ENCODE peak calls at places on chromosomes 13 and 19, in four cellular contexts. V, J, K and N are unnamed samples.

GRCh38 chr13:93847162-93847561 is 620.6 kb downstream of the GPC6 start:
- DNase-seq in J (no peak), K (peak), V (peak), N (no peak)

GRCh38 chr13:31955745-31956144 is 75.8 kb upstream of the FRY start:
- DNase-seq in J (no peak), K (no peak), V (no peak), N (no peak)

GRCh38 chr19:32387701-32388392 is 17.7 kb upstream of the DPY19L3 start:
- DNase-seq in V (no peak), K (peak), J (no peak), N (no peak)

GRCh38 chr19:18017275-18018083 is 9.5 kb downstream of the ARRDC2 start:
- DNase-seq in J (no peak), K (no peak), V (no peak), N (no peak)

GRCh38 chr19:32866564-32867265 is 2.9 kb downstream of the SLC7A9 start:
- DNase-seq in J (no peak), K (no peak), V (no peak), N (no peak)

GRCh38 chr19:2982983-2983350 is 5.6 kb downstream of the TLE6 start:
- DNase-seq in K (peak), J (no peak), V (no peak), N (no peak)

GRCh38 chr19:12647490-12648071 is 19.0 kb downstream of the MAN2B1 start:
- DNase-seq in J (no peak), V (no peak), K (no peak), N (no peak)

GRCh38 chr13:60922526-60923231 is 493.0 kb downstream of the PCDH20 start:
- DNase-seq in K (no peak), J (no peak), V (no peak), N (no peak)

GRCh38 chr13:22278336-22278929 is 607.6 kb downstream of the FGF9 start:
- DNase-seq in K (no peak), V (peak), J (peak), N (no peak)

GRCh38 chr13:23350009-23350408 is 83.5 kb downstream of the SACS start:
- DNase-seq in V (peak), J (no peak), K (no peak), N (no peak)

GRCh38 chr13:51045450-51045849 is 65.6 kb downstream of the C13orf42 start:
- DNase-seq in K (no peak), J (no peak), V (no peak), N (no peak)

GRCh38 chr19:29337029-29337428 is 124.1 kb upstream of the UQCRFS1 start:
- DNase-seq in V (no peak), J (no peak), K (no peak), N (no peak)

GRCh38 chr13:23505007-23505406 is 65.2 kb upstream of the TNFRSF19 start:
- DNase-seq in K (peak), V (no peak), J (no peak), N (no peak)

GRCh38 chr13:24511824-24512207 is 762 bp downstream of the PARP4 start:
- DNase-seq in J (no peak), V (no peak), K (no peak), N (no peak)

GRCh38 chr13:99903140-99903539 is 68.4 kb downstream of the ZIC5 start:
- DNase-seq in V (no peak), K (no peak), J (no peak), N (no peak)

GRCh38 chr13:20998649-20999415 is 62.6 kb downstream of the LATS2 start:
- DNase-seq in V (no peak), J (no peak), K (no peak), N (no peak)

GRCh38 chr13:24922390-24923304 is 158.7 kb downstream of the RNF17 start:
- DNase-seq in K (peak), V (peak), J (peak), N (peak)

GRCh38 chr13:99062593-99062992 is 84.7 kb upstream of the DOCK9 start:
- DNase-seq in V (no peak), K (peak), J (no peak), N (no peak)